ENCODE peak calls at places on chromosome 3, in eight cellular contexts. One of them, this sample, is unnamed.

GRCh38 chr3:80696280-80696679 is 928.5 kb upstream of the ROBO1 start:
- DNase-seq in GM12892: no peak
- DNase-seq in lower leg skin: no peak
- DNase-seq in K562: no peak
- DNase-seq in H54: no peak
- DNase-seq in GM12891: no peak
- DNase-seq in heart left ventricle: no peak
- DNase-seq in breast epithelium: no peak
- DNase-seq in this sample: no peak

GRCh38 chr3:147956615-147957014 is 547.5 kb downstream of the ZIC1 start:
- DNase-seq in GM12892: no peak
- DNase-seq in lower leg skin: no peak
- DNase-seq in K562: no peak
- DNase-seq in H54: no peak
- DNase-seq in GM12891: no peak
- DNase-seq in heart left ventricle: no peak
- DNase-seq in breast epithelium: no peak
- DNase-seq in this sample: no peak

GRCh38 chr3:179260949-179261765 is 10.2 kb upstream of the KCNMB3 start:
- DNase-seq in GM12892: peak
- DNase-seq in lower leg skin: peak
- DNase-seq in K562: peak
- DNase-seq in H54: peak
- DNase-seq in GM12891: peak
- DNase-seq in heart left ventricle: peak
- DNase-seq in breast epithelium: no peak
- DNase-seq in this sample: peak

GRCh38 chr3:13801361-13802214 is 78.3 kb downstream of the WNT7A start:
- DNase-seq in GM12892: no peak
- DNase-seq in lower leg skin: no peak
- DNase-seq in K562: no peak
- DNase-seq in H54: peak
- DNase-seq in GM12891: no peak
- DNase-seq in heart left ventricle: no peak
- DNase-seq in breast epithelium: no peak
- DNase-seq in this sample: no peak

GRCh38 chr3:40877651-40878463 is 321.4 kb upstream of the CTNNB1 start:
- DNase-seq in GM12892: no peak
- DNase-seq in lower leg skin: peak
- DNase-seq in K562: no peak
- DNase-seq in H54: no peak
- DNase-seq in GM12891: no peak
- DNase-seq in heart left ventricle: peak
- DNase-seq in breast epithelium: peak
- DNase-seq in this sample: peak

GRCh38 chr3:194872669-194872977 is 186.9 kb downstream of the FAM43A start:
- DNase-seq in GM12892: no peak
- DNase-seq in lower leg skin: no peak
- DNase-seq in K562: no peak
- DNase-seq in H54: no peak
- DNase-seq in GM12891: no peak
- DNase-seq in heart left ventricle: no peak
- DNase-seq in breast epithelium: no peak
- DNase-seq in this sample: no peak

GRCh38 chr3:45134758-45135521 is 11.2 kb downstream of the CDCP1 start:
- DNase-seq in GM12892: no peak
- DNase-seq in lower leg skin: no peak
- DNase-seq in K562: no peak
- DNase-seq in H54: no peak
- DNase-seq in GM12891: no peak
- DNase-seq in heart left ventricle: no peak
- DNase-seq in breast epithelium: no peak
- DNase-seq in this sample: no peak

GRCh38 chr3:107938128-107938527 is 152.7 kb downstream of the CD47 start:
- DNase-seq in GM12892: no peak
- DNase-seq in lower leg skin: no peak
- DNase-seq in K562: no peak
- DNase-seq in H54: no peak
- DNase-seq in GM12891: no peak
- DNase-seq in heart left ventricle: no peak
- DNase-seq in breast epithelium: no peak
- DNase-seq in this sample: no peak

GRCh38 chr3:139118835-139119234 is 74.1 kb upstream of the PRR23C start:
- DNase-seq in GM12892: no peak
- DNase-seq in lower leg skin: no peak
- DNase-seq in K562: no peak
- DNase-seq in H54: no peak
- DNase-seq in GM12891: no peak
- DNase-seq in heart left ventricle: no peak
- DNase-seq in breast epithelium: no peak
- DNase-seq in this sample: no peak

GRCh38 chr3:127747751-127748521 is 74.4 kb downstream of the MGLL start:
- DNase-seq in GM12892: no peak
- DNase-seq in lower leg skin: peak
- DNase-seq in K562: no peak
- DNase-seq in H54: peak
- DNase-seq in GM12891: no peak
- DNase-seq in heart left ventricle: peak
- DNase-seq in breast epithelium: no peak
- DNase-seq in this sample: peak

GRCh38 chr3:45940781-45941365 is 2.4 kb upstream of the CXCR6 start:
- DNase-seq in GM12892: no peak
- DNase-seq in lower leg skin: peak
- DNase-seq in K562: no peak
- DNase-seq in H54: no peak
- DNase-seq in GM12891: no peak
- DNase-seq in heart left ventricle: no peak
- DNase-seq in breast epithelium: no peak
- DNase-seq in this sample: no peak

GRCh38 chr3:1632128-1632527 is 466.5 kb upstream of the CNTN4 start:
- DNase-seq in GM12892: no peak
- DNase-seq in lower leg skin: no peak
- DNase-seq in K562: no peak
- DNase-seq in H54: no peak
- DNase-seq in GM12891: no peak
- DNase-seq in heart left ventricle: no peak
- DNase-seq in breast epithelium: no peak
- DNase-seq in this sample: no peak

GRCh38 chr3:19139863-19140262 is 8.4 kb upstream of the KCNH8 start:
- DNase-seq in GM12892: no peak
- DNase-seq in lower leg skin: no peak
- DNase-seq in K562: no peak
- DNase-seq in H54: no peak
- DNase-seq in GM12891: no peak
- DNase-seq in heart left ventricle: no peak
- DNase-seq in breast epithelium: no peak
- DNase-seq in this sample: no peak

DNA sequence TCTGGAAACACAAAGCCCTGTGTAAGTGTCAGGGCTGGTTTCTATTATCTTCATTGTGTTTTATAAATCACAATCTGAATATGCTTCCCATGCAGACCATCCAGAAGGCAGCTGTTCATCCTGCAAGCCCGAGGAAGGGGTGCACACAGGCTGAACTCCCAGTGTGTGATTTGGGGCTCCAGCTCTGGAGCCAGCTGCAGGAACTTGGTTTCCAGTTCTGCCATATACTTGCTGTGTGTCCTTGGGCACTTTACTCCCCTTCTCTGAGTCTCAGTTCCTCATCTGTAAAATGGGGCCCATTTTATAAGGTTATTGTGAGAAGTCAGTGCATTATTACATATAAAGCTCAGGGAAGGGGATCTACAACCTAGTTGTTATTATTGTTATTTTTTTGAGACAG is 22.6 kb downstream of the CYP8B1 start:
- DNase-seq in GM12892: no peak
- DNase-seq in lower leg skin: peak
- DNase-seq in K562: no peak
- DNase-seq in H54: no peak
- DNase-seq in GM12891: no peak
- DNase-seq in heart left ventricle: no peak
- DNase-seq in breast epithelium: no peak
- DNase-seq in this sample: no peak
- TF ChIP-seq POLR2A in GM12892: no peak
- TF ChIP-seq POLR2A in lower leg skin: no peak
- TF ChIP-seq POLR2A in K562: no peak
- TF ChIP-seq POLR2A in H54: no peak
- TF ChIP-seq POLR2A in GM12891: no peak
- TF ChIP-seq POLR2A in heart left ventricle: no peak
- TF ChIP-seq POLR2A in breast epithelium: no peak
- TF ChIP-seq POLR2A in this sample: no peak

GRCh38 chr3:196216081-196216564 is at the start of gene SLC51A:
- DNase-seq in GM12892: no peak
- DNase-seq in lower leg skin: no peak
- DNase-seq in K562: no peak
- DNase-seq in H54: no peak
- DNase-seq in GM12891: no peak
- DNase-seq in heart left ventricle: no peak
- DNase-seq in breast epithelium: no peak
- DNase-seq in this sample: no peak
- TF ChIP-seq POLR2A in GM12892: no peak
- TF ChIP-seq POLR2A in lower leg skin: no peak
- TF ChIP-seq POLR2A in K562: no peak
- TF ChIP-seq POLR2A in H54: no peak
- TF ChIP-seq POLR2A in GM12891: no peak
- TF ChIP-seq POLR2A in heart left ventricle: no peak
- TF ChIP-seq POLR2A in breast epithelium: no peak
- TF ChIP-seq POLR2A in this sample: no peak

GRCh38 chr3:9253327-9253726 is 3.9 kb upstream of the SRGAP3 start:
- DNase-seq in GM12892: no peak
- DNase-seq in lower leg skin: no peak
- DNase-seq in K562: no peak
- DNase-seq in H54: no peak
- DNase-seq in GM12891: no peak
- DNase-seq in heart left ventricle: no peak
- DNase-seq in breast epithelium: no peak
- DNase-seq in this sample: no peak

GRCh38 chr3:9251055-9251786 is 1.8 kb upstream of the SRGAP3 start:
- DNase-seq in GM12892: no peak
- DNase-seq in lower leg skin: no peak
- DNase-seq in K562: no peak
- DNase-seq in H54: no peak
- DNase-seq in GM12891: no peak
- DNase-seq in heart left ventricle: peak
- DNase-seq in breast epithelium: no peak
- DNase-seq in this sample: no peak

GRCh38 chr3:9257092-9257491 is 7.6 kb upstream of the SRGAP3 start:
- DNase-seq in GM12892: no peak
- DNase-seq in lower leg skin: no peak
- DNase-seq in K562: no peak
- DNase-seq in H54: no peak
- DNase-seq in GM12891: no peak
- DNase-seq in heart left ventricle: no peak
- DNase-seq in breast epithelium: no peak
- DNase-seq in this sample: no peak

GRCh38 chr3:9255976-9256375 is 6.5 kb upstream of the SRGAP3 start:
- DNase-seq in GM12892: no peak
- DNase-seq in lower leg skin: no peak
- DNase-seq in K562: no peak
- DNase-seq in H54: no peak
- DNase-seq in GM12891: no peak
- DNase-seq in heart left ventricle: no peak
- DNase-seq in breast epithelium: no peak
- DNase-seq in this sample: no peak

DNA sequence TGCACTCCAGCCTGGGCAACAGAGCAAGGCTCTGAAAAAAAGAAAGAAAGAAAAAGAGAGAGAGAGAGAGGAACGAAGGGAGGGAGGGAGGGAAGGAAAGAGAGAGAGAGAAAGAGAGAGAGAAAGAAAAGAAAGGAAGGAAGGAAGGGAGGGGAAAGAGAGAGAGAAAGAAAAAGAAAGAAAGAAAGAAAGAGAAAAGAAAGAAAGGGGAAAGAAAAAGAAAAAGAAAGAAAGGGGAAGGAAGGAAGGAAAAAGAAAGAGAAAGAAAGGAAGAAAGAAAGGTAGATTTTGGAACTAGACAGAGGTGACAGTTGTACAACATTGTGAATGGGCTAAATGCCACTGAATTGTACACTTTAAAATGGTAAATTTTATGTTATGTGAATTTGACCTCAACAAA is 5.3 kb upstream of the SRGAP3 start:
- DNase-seq in GM12892: no peak
- DNase-seq in lower leg skin: no peak
- DNase-seq in K562: no peak
- DNase-seq in H54: no peak
- DNase-seq in GM12891: no peak
- DNase-seq in heart left ventricle: no peak
- DNase-seq in breast epithelium: no peak
- DNase-seq in this sample: no peak
- TF ChIP-seq POLR2A in GM12892: no peak
- TF ChIP-seq POLR2A in lower leg skin: no peak
- TF ChIP-seq POLR2A in K562: no peak
- TF ChIP-seq POLR2A in H54: no peak
- TF ChIP-seq POLR2A in GM12891: no peak
- TF ChIP-seq POLR2A in heart left ventricle: no peak
- TF ChIP-seq POLR2A in breast epithelium: no peak
- TF ChIP-seq POLR2A in this sample: no peak

GRCh38 chr3:119571688-119572087 is 7.6 kb upstream of the ADPRH start:
- DNase-seq in GM12892: no peak
- DNase-seq in lower leg skin: no peak
- DNase-seq in K562: no peak
- DNase-seq in H54: no peak
- DNase-seq in GM12891: no peak
- DNase-seq in heart left ventricle: no peak
- DNase-seq in breast epithelium: no peak
- DNase-seq in this sample: no peak

GRCh38 chr3:119571230-119571629 is 8.1 kb upstream of the ADPRH start:
- DNase-seq in GM12892: no peak
- DNase-seq in lower leg skin: no peak
- DNase-seq in K562: no peak
- DNase-seq in H54: no peak
- DNase-seq in GM12891: no peak
- DNase-seq in heart left ventricle: no peak
- DNase-seq in breast epithelium: no peak
- DNase-seq in this sample: no peak

GRCh38 chr3:119569156-119569555 is 9.7 kb upstream of the CD80 start:
- DNase-seq in GM12892: no peak
- DNase-seq in lower leg skin: no peak
- DNase-seq in K562: no peak
- DNase-seq in H54: no peak
- DNase-seq in GM12891: no peak
- DNase-seq in heart left ventricle: no peak
- DNase-seq in breast epithelium: no peak
- DNase-seq in this sample: no peak

GRCh38 chr3:119575507-119575906 is 3.8 kb upstream of the ADPRH start:
- DNase-seq in GM12892: no peak
- DNase-seq in lower leg skin: no peak
- DNase-seq in K562: no peak
- DNase-seq in H54: no peak
- DNase-seq in GM12891: no peak
- DNase-seq in heart left ventricle: no peak
- DNase-seq in breast epithelium: no peak
- DNase-seq in this sample: no peak

DNA sequence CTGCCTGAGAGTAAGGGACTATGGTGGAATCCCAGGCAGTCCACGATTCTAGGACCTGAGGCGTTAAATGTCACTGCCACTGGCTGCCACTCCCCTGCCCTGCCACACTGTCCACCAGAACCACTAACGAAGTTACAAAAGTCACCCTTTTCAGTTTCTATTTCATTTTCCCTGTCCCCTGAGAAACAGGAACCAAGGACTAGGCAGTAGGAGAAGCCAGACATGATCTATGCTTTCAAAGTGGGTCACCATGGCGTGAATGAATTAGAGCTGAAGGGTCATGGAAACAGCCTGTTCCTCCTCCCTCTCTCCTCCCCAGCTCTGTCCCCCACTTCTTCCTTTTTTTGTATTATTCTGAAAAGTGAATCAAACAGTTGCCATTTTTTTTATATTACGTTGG is 9.1 kb upstream of the ADPRH start:
- DNase-seq in GM12892: no peak
- DNase-seq in lower leg skin: no peak
- DNase-seq in K562: no peak
- DNase-seq in H54: no peak
- DNase-seq in GM12891: no peak
- DNase-seq in heart left ventricle: no peak
- DNase-seq in breast epithelium: no peak
- DNase-seq in this sample: no peak
- TF ChIP-seq POLR2A in GM12892: no peak
- TF ChIP-seq POLR2A in lower leg skin: no peak
- TF ChIP-seq POLR2A in K562: no peak
- TF ChIP-seq POLR2A in H54: no peak
- TF ChIP-seq POLR2A in GM12891: no peak
- TF ChIP-seq POLR2A in heart left ventricle: no peak
- TF ChIP-seq POLR2A in breast epithelium: no peak
- TF ChIP-seq POLR2A in this sample: no peak

This sample was measured in uterus.